ENCODE peak calls at places on chromosomes 6 and 20, in seven cellular contexts. A, J, V, T, M, P and C are unnamed samples.

GRCh38 chr20:49286689-49287551 is 9.1 kb upstream of the ZNFX1 start:
- DNase-seq in A (no peak), J (peak; percentile 40), V (no peak), T (no peak), M (no peak), P (peak; percentile 36), C (no peak)

GRCh38 chr6:26087284-26088115 is at the start of gene HFE:
- DNase-seq in A (no peak), J (peak; percentile 49), V (peak; percentile 60), T (peak; percentile 54), M (peak; percentile 32), P (peak; percentile 68), C (no peak)

GRCh38 chr6:16800942-16801341 is 39.7 kb upstream of the ATXN1 start:
- DNase-seq in A (no peak), J (peak; percentile 44), V (peak; percentile 37), T (no peak), M (no peak), P (peak; percentile 58), C (no peak)

GRCh38 chr20:35251613-35251940 is 25.1 kb downstream of the MMP24 start:
- DNase-seq in A (no peak), J (no peak), V (no peak), T (no peak), M (no peak), P (no peak), C (no peak)

GRCh38 chr6:157157228-157157627 is 166.1 kb downstream of the TMEM242 start:
- DNase-seq in A (no peak), J (no peak), V (no peak), T (no peak), M (no peak), P (no peak), C (peak; percentile 47)

GRCh38 chr20:34538671-34539123 is 19.8 kb upstream of the MAP1LC3A start:
- DNase-seq in A (no peak), J (peak; percentile 36), V (peak; percentile 82), T (peak; percentile 64), M (no peak), P (peak; percentile 57), C (peak; percentile 33)

GRCh38 chr20:24149881-24150307 is 161.3 kb upstream of the GGTLC1 start:
- DNase-seq in A (no peak), J (no peak), V (no peak), T (no peak), M (no peak), P (no peak), C (no peak)

GRCh38 chr6:93624408-93624807 is 205.0 kb upstream of the EPHA7 start:
- DNase-seq in A (no peak), J (no peak), V (no peak), T (no peak), M (no peak), P (no peak), C (peak; percentile 48)

GRCh38 chr6:134021396-134022122 is 30.9 kb downstream of the SLC2A12 start:
- DNase-seq in A (no peak), J (no peak), V (no peak), T (no peak), M (no peak), P (no peak), C (no peak)

GRCh38 chr20:40245829-40246228 is 443.2 kb downstream of the MAFB start:
- DNase-seq in A (no peak), J (no peak), V (peak; percentile 20), T (no peak), M (no peak), P (no peak), C (no peak)

GRCh38 chr20:63738687-63739128 is 868 bp upstream of the SLC2A4RG start:
- DNase-seq in A (no peak), J (no peak), V (peak; percentile 12), T (no peak), M (no peak), P (no peak), C (peak; percentile 50)